ENCODE peak calls at places on chromosomes 13 and 19, in five cellular contexts. One of them, this sample, is unnamed.

GRCh38 chr13:106033634-106034033 is 501.8 kb downstream of the EFNB2 start:
- DNase-seq in AG04450: peak; percentile 15
- DNase-seq in Caki2: no peak
- DNase-seq in AML-193: no peak
- DNase-seq in stimulated activated CD8-positive, alpha-beta memory T cell treated with anti-CD3 and anti-CD28 coated beads, Interleukin-7, amount 100 ng/mL, for 1 hour: no peak
- DNase-seq in this sample: no peak

GRCh38 chr13:74087304-74087703 is 46.9 kb downstream of the KLF12 start:
- DNase-seq in AG04450: no peak
- DNase-seq in Caki2: no peak
- DNase-seq in AML-193: no peak
- DNase-seq in stimulated activated CD8-positive, alpha-beta memory T cell treated with anti-CD3 and anti-CD28 coated beads, Interleukin-7, amount 100 ng/mL, for 1 hour: no peak
- DNase-seq in this sample: no peak

GRCh38 chr19:30690935-30691505 is 318.8 kb downstream of the ZNF536 start:
- DNase-seq in AG04450: no peak
- DNase-seq in Caki2: no peak
- DNase-seq in AML-193: no peak
- DNase-seq in stimulated activated CD8-positive, alpha-beta memory T cell treated with anti-CD3 and anti-CD28 coated beads, Interleukin-7, amount 100 ng/mL, for 1 hour: no peak
- DNase-seq in this sample: no peak

GRCh38 chr13:99977912-99978780 is 3.4 kb upstream of the ZIC2 start:
- DNase-seq in AG04450: no peak
- DNase-seq in Caki2: no peak
- DNase-seq in AML-193: no peak
- DNase-seq in stimulated activated CD8-positive, alpha-beta memory T cell treated with anti-CD3 and anti-CD28 coated beads, Interleukin-7, amount 100 ng/mL, for 1 hour: no peak
- DNase-seq in this sample: no peak

GRCh38 chr13:33817513-33817842 is 471 bp upstream of the RFC3 start:
- DNase-seq in AG04450: no peak
- DNase-seq in Caki2: no peak
- DNase-seq in AML-193: no peak
- DNase-seq in stimulated activated CD8-positive, alpha-beta memory T cell treated with anti-CD3 and anti-CD28 coated beads, Interleukin-7, amount 100 ng/mL, for 1 hour: no peak
- DNase-seq in this sample: no peak

GRCh38 chr19:7888145-7888825 is at the start of gene LRRC8E:
- DNase-seq in AG04450: no peak
- DNase-seq in Caki2: peak; percentile 39
- DNase-seq in AML-193: no peak
- DNase-seq in stimulated activated CD8-positive, alpha-beta memory T cell treated with anti-CD3 and anti-CD28 coated beads, Interleukin-7, amount 100 ng/mL, for 1 hour: no peak
- DNase-seq in this sample: peak; percentile 56

GRCh38 chr13:40422588-40423235 is 243.7 kb downstream of the FOXO1 start:
- DNase-seq in AG04450: no peak
- DNase-seq in Caki2: no peak
- DNase-seq in AML-193: no peak
- DNase-seq in stimulated activated CD8-positive, alpha-beta memory T cell treated with anti-CD3 and anti-CD28 coated beads, Interleukin-7, amount 100 ng/mL, for 1 hour: no peak
- DNase-seq in this sample: no peak

GRCh38 chr13:99046851-99047250 is 69.0 kb upstream of the DOCK9 start:
- DNase-seq in AG04450: no peak
- DNase-seq in Caki2: no peak
- DNase-seq in AML-193: no peak
- DNase-seq in stimulated activated CD8-positive, alpha-beta memory T cell treated with anti-CD3 and anti-CD28 coated beads, Interleukin-7, amount 100 ng/mL, for 1 hour: no peak
- DNase-seq in this sample: no peak

GRCh38 chr13:40220299-40220935 is 446.0 kb downstream of the FOXO1 start:
- DNase-seq in AG04450: no peak
- DNase-seq in Caki2: no peak
- DNase-seq in AML-193: no peak
- DNase-seq in stimulated activated CD8-positive, alpha-beta memory T cell treated with anti-CD3 and anti-CD28 coated beads, Interleukin-7, amount 100 ng/mL, for 1 hour: no peak
- DNase-seq in this sample: no peak

GRCh38 chr13:32639502-32640105 is 53.4 kb downstream of the PDS5B start:
- DNase-seq in AG04450: peak; percentile 24
- DNase-seq in Caki2: no peak
- DNase-seq in AML-193: peak; percentile 85
- DNase-seq in stimulated activated CD8-positive, alpha-beta memory T cell treated with anti-CD3 and anti-CD28 coated beads, Interleukin-7, amount 100 ng/mL, for 1 hour: peak; percentile 4
- DNase-seq in this sample: peak; percentile 10

GRCh38 chr19:35673121-35673804 is 6.9 kb downstream of the UPK1A start:
- DNase-seq in AG04450: no peak
- DNase-seq in Caki2: peak; percentile 87
- DNase-seq in AML-193: no peak
- DNase-seq in stimulated activated CD8-positive, alpha-beta memory T cell treated with anti-CD3 and anti-CD28 coated beads, Interleukin-7, amount 100 ng/mL, for 1 hour: no peak
- DNase-seq in this sample: peak; percentile 70

GRCh38 chr13:67416047-67416925 is 186.2 kb upstream of the PCDH9 start:
- DNase-seq in AG04450: peak; percentile 2
- DNase-seq in Caki2: no peak
- DNase-seq in AML-193: no peak
- DNase-seq in stimulated activated CD8-positive, alpha-beta memory T cell treated with anti-CD3 and anti-CD28 coated beads, Interleukin-7, amount 100 ng/mL, for 1 hour: no peak
- DNase-seq in this sample: peak; percentile 7

GRCh38 chr13:113839536-113840204 is 24.2 kb downstream of the GAS6 start:
- DNase-seq in AG04450: no peak
- DNase-seq in Caki2: no peak
- DNase-seq in AML-193: no peak
- DNase-seq in stimulated activated CD8-positive, alpha-beta memory T cell treated with anti-CD3 and anti-CD28 coated beads, Interleukin-7, amount 100 ng/mL, for 1 hour: no peak
- DNase-seq in this sample: no peak

GRCh38 chr19:38376576-38376975 is 2.2 kb downstream of the PSMD8 start:
- DNase-seq in AG04450: no peak
- DNase-seq in Caki2: no peak
- DNase-seq in AML-193: no peak
- DNase-seq in stimulated activated CD8-positive, alpha-beta memory T cell treated with anti-CD3 and anti-CD28 coated beads, Interleukin-7, amount 100 ng/mL, for 1 hour: no peak
- DNase-seq in this sample: no peak

GRCh38 chr13:39970177-39970846 is 314.9 kb downstream of the COG6 start:
- DNase-seq in AG04450: no peak
- DNase-seq in Caki2: no peak
- DNase-seq in AML-193: no peak
- DNase-seq in stimulated activated CD8-positive, alpha-beta memory T cell treated with anti-CD3 and anti-CD28 coated beads, Interleukin-7, amount 100 ng/mL, for 1 hour: no peak
- DNase-seq in this sample: no peak

GRCh38 chr13:32734511-32734910 is 148.3 kb downstream of the PDS5B start:
- DNase-seq in AG04450: peak; percentile 20
- DNase-seq in Caki2: no peak
- DNase-seq in AML-193: no peak
- DNase-seq in stimulated activated CD8-positive, alpha-beta memory T cell treated with anti-CD3 and anti-CD28 coated beads, Interleukin-7, amount 100 ng/mL, for 1 hour: no peak
- DNase-seq in this sample: peak; percentile 89

GRCh38 chr13:42215578-42216421 is 56.2 kb upstream of the AKAP11 start:
- DNase-seq in AG04450: peak; percentile 15
- DNase-seq in Caki2: peak; percentile 35
- DNase-seq in AML-193: peak; percentile 43
- DNase-seq in stimulated activated CD8-positive, alpha-beta memory T cell treated with anti-CD3 and anti-CD28 coated beads, Interleukin-7, amount 100 ng/mL, for 1 hour: no peak
- DNase-seq in this sample: no peak

GRCh38 chr19:47839411-47839810 is 17.7 kb downstream of the CRX start:
- DNase-seq in AG04450: no peak
- DNase-seq in Caki2: no peak
- DNase-seq in AML-193: no peak
- DNase-seq in stimulated activated CD8-positive, alpha-beta memory T cell treated with anti-CD3 and anti-CD28 coated beads, Interleukin-7, amount 100 ng/mL, for 1 hour: no peak
- DNase-seq in this sample: no peak

GRCh38 chr19:46591254-46591653 is 9.9 kb upstream of the CALM3 start:
- DNase-seq in AG04450: no peak
- DNase-seq in Caki2: no peak
- DNase-seq in AML-193: no peak
- DNase-seq in stimulated activated CD8-positive, alpha-beta memory T cell treated with anti-CD3 and anti-CD28 coated beads, Interleukin-7, amount 100 ng/mL, for 1 hour: no peak
- DNase-seq in this sample: no peak

GRCh38 chr13:27273658-27274425 is 3.2 kb downstream of the RASL11A start:
- DNase-seq in AG04450: no peak
- DNase-seq in Caki2: peak; percentile 57
- DNase-seq in AML-193: no peak
- DNase-seq in stimulated activated CD8-positive, alpha-beta memory T cell treated with anti-CD3 and anti-CD28 coated beads, Interleukin-7, amount 100 ng/mL, for 1 hour: no peak
- DNase-seq in this sample: no peak

GRCh38 chr19:49570138-49570856 is 10.1 kb downstream of the NOSIP start:
- DNase-seq in AG04450: peak; percentile 73
- DNase-seq in Caki2: peak; percentile 68
- DNase-seq in AML-193: peak; percentile 86
- DNase-seq in stimulated activated CD8-positive, alpha-beta memory T cell treated with anti-CD3 and anti-CD28 coated beads, Interleukin-7, amount 100 ng/mL, for 1 hour: no peak
- DNase-seq in this sample: peak; percentile 68

GRCh38 chr13:30081331-30081730 is 226.0 kb downstream of the KATNAL1 start:
- DNase-seq in AG04450: no peak
- DNase-seq in Caki2: no peak
- DNase-seq in AML-193: no peak
- DNase-seq in stimulated activated CD8-positive, alpha-beta memory T cell treated with anti-CD3 and anti-CD28 coated beads, Interleukin-7, amount 100 ng/mL, for 1 hour: no peak
- DNase-seq in this sample: no peak

GRCh38 chr19:1130801-1131717 is 27.3 kb downstream of the GPX4 start:
- DNase-seq in AG04450: no peak
- DNase-seq in Caki2: no peak
- DNase-seq in AML-193: no peak
- DNase-seq in stimulated activated CD8-positive, alpha-beta memory T cell treated with anti-CD3 and anti-CD28 coated beads, Interleukin-7, amount 100 ng/mL, for 1 hour: no peak
- DNase-seq in this sample: no peak

GRCh38 chr19:13727798-13728197 is 36.5 kb upstream of the MRI1 start:
- DNase-seq in AG04450: no peak
- DNase-seq in Caki2: peak; percentile 42
- DNase-seq in AML-193: no peak
- DNase-seq in stimulated activated CD8-positive, alpha-beta memory T cell treated with anti-CD3 and anti-CD28 coated beads, Interleukin-7, amount 100 ng/mL, for 1 hour: no peak
- DNase-seq in this sample: no peak

GRCh38 chr19:405138-405965 is 3.6 kb downstream of the C2CD4C start:
- DNase-seq in AG04450: no peak
- DNase-seq in Caki2: no peak
- DNase-seq in AML-193: no peak
- DNase-seq in stimulated activated CD8-positive, alpha-beta memory T cell treated with anti-CD3 and anti-CD28 coated beads, Interleukin-7, amount 100 ng/mL, for 1 hour: no peak
- DNase-seq in this sample: no peak

GRCh38 chr19:38737297-38737865 is 6.9 kb downstream of the CAPN12 start:
- DNase-seq in AG04450: no peak
- DNase-seq in Caki2: no peak
- DNase-seq in AML-193: peak; percentile 2
- DNase-seq in stimulated activated CD8-positive, alpha-beta memory T cell treated with anti-CD3 and anti-CD28 coated beads, Interleukin-7, amount 100 ng/mL, for 1 hour: no peak
- DNase-seq in this sample: no peak

GRCh38 chr19:11196406-11197287 is 698 bp downstream of the KANK2 start:
- DNase-seq in AG04450: no peak
- DNase-seq in Caki2: no peak
- DNase-seq in AML-193: no peak
- DNase-seq in stimulated activated CD8-positive, alpha-beta memory T cell treated with anti-CD3 and anti-CD28 coated beads, Interleukin-7, amount 100 ng/mL, for 1 hour: no peak
- DNase-seq in this sample: no peak

GRCh38 chr19:13269348-13269747 is 119.1 kb downstream of the IER2 start:
- DNase-seq in AG04450: no peak
- DNase-seq in Caki2: no peak
- DNase-seq in AML-193: no peak
- DNase-seq in stimulated activated CD8-positive, alpha-beta memory T cell treated with anti-CD3 and anti-CD28 coated beads, Interleukin-7, amount 100 ng/mL, for 1 hour: no peak
- DNase-seq in this sample: no peak

GRCh38 chr13:80297094-80297493 is 43.8 kb downstream of the SPRY2 start:
- DNase-seq in AG04450: no peak
- DNase-seq in Caki2: no peak
- DNase-seq in AML-193: no peak
- DNase-seq in stimulated activated CD8-positive, alpha-beta memory T cell treated with anti-CD3 and anti-CD28 coated beads, Interleukin-7, amount 100 ng/mL, for 1 hour: no peak
- DNase-seq in this sample: no peak

This sample was measured in RCC 7860.